ENCODE peak calls at places on chromosome 2, in four cellular contexts. L is RPMI7951, P is neural progenitor cell, D is NCI-H2081. J is an unnamed sample.
A peak's percentile ranks its signal among the peaks of the same experiment; 100 is the strongest.

GRCh38 chr2:200275281-200276103 is 31.0 kb upstream of the SPATS2L start:
- DNase-seq in L (no peak), P (no peak), D (no peak), J (no peak)

GRCh38 chr2:45281311-45281710 is 272.1 kb upstream of the SIX2 start:
- DNase-seq in L (no peak), P (no peak), D (no peak), J (no peak)

GRCh38 chr2:144509548-144510205 is 10.2 kb downstream of the ZEB2 start:
- DNase-seq in L (no peak), P (no peak), D (no peak), J (peak; percentile 58)

GRCh38 chr2:75589344-75590105 is 28.8 kb upstream of the EVA1A start:
- DNase-seq in L (no peak), P (no peak), D (peak; percentile 17), J (no peak)

GRCh38 chr2:9110893-9111569 is 95.6 kb upstream of the ASAP2 start:
- DNase-seq in L (peak; percentile 49), P (peak; percentile 77), D (peak; percentile 19), J (peak; percentile 91)

GRCh38 chr2:161415041-161415440 is 1.1 kb upstream of the TBR1 start:
- DNase-seq in L (no peak), P (peak; percentile 36), D (peak; percentile 55), J (no peak)

GRCh38 chr2:149192425-149192824 is 138.0 kb upstream of the LYPD6 start:
- DNase-seq in L (peak; percentile 63), P (no peak), D (no peak), J (no peak)

GRCh38 chr2:236642584-236643291 is 73.1 kb downstream of the ACKR3 start:
- DNase-seq in L (peak; percentile 98), P (no peak), D (no peak), J (peak; percentile 94)

GRCh38 chr2:69437751-69438154 is 518 bp upstream of the NFU1 start:
- DNase-seq in L (no peak), P (no peak), D (peak; percentile 33), J (no peak)